ENCODE peak calls at places on chromosomes 1 and 21, in five cellular contexts. One of them, this sample, is unnamed. For H3K27me3, the result is how much of the 10 kb centered on the place peaks cover.

GRCh38 chr1:228898582-228898992 is 163.3 kb downstream of the RHOU start:
- DNase-seq in breast epithelium: no peak
- DNase-seq in SK-N-SH: no peak
- DNase-seq in upper lobe of right lung: no peak
- DNase-seq in tibial artery: no peak
- DNase-seq in this sample: no peak

GRCh38 chr1:152374451-152374850 is 14.6 kb upstream of the FLG2 start:
- DNase-seq in breast epithelium: no peak
- DNase-seq in SK-N-SH: no peak
- DNase-seq in upper lobe of right lung: no peak
- DNase-seq in tibial artery: no peak
- DNase-seq in this sample: no peak

GRCh38 chr1:232904566-232904965 is 45.8 kb upstream of the NTPCR start:
- DNase-seq in breast epithelium: no peak
- DNase-seq in SK-N-SH: no peak
- DNase-seq in upper lobe of right lung: no peak
- DNase-seq in tibial artery: no peak
- DNase-seq in this sample: no peak

GRCh38 chr1:114462963-114463362 is 48.0 kb downstream of the TRIM33 start:
- DNase-seq in breast epithelium: no peak
- DNase-seq in SK-N-SH: no peak
- DNase-seq in upper lobe of right lung: no peak
- DNase-seq in tibial artery: no peak
- DNase-seq in this sample: no peak

GRCh38 chr1:179083031-179083345 is 1.1 kb downstream of the TOR3A start:
- DNase-seq in breast epithelium: no peak
- DNase-seq in SK-N-SH: peak
- DNase-seq in upper lobe of right lung: no peak
- DNase-seq in tibial artery: no peak
- DNase-seq in this sample: no peak

GRCh38 chr1:39481289-39481688 is 10.1 kb upstream of the BMP8A start:
- DNase-seq in breast epithelium: no peak
- DNase-seq in SK-N-SH: no peak
- DNase-seq in upper lobe of right lung: no peak
- DNase-seq in tibial artery: no peak
- DNase-seq in this sample: no peak

GRCh38 chr1:36597514-36597913 is 114.8 kb upstream of the CSF3R start:
- DNase-seq in breast epithelium: no peak
- DNase-seq in SK-N-SH: no peak
- DNase-seq in upper lobe of right lung: peak
- DNase-seq in tibial artery: no peak
- DNase-seq in this sample: no peak

GRCh38 chr1:84859866-84860265 is 33.1 kb downstream of the LPAR3 start:
- DNase-seq in breast epithelium: no peak
- DNase-seq in SK-N-SH: no peak
- DNase-seq in upper lobe of right lung: no peak
- DNase-seq in tibial artery: no peak
- DNase-seq in this sample: no peak

GRCh38 chr1:1455366-1455884 is 5.9 kb downstream of the ATAD3C start:
- DNase-seq in breast epithelium: no peak
- DNase-seq in SK-N-SH: no peak
- DNase-seq in upper lobe of right lung: no peak
- DNase-seq in tibial artery: no peak
- DNase-seq in this sample: no peak

GRCh38 chr1:195799016-195799415 is 809.2 kb downstream of the KCNT2 start:
- DNase-seq in breast epithelium: no peak
- DNase-seq in SK-N-SH: no peak
- DNase-seq in upper lobe of right lung: no peak
- DNase-seq in tibial artery: no peak
- DNase-seq in this sample: no peak

GRCh38 chr1:207745839-207746767 is 5.8 kb upstream of the CD46 start:
- DNase-seq in breast epithelium: no peak
- DNase-seq in SK-N-SH: no peak
- DNase-seq in upper lobe of right lung: no peak
- DNase-seq in tibial artery: no peak
- DNase-seq in this sample: no peak

GRCh38 chr1:159247266-159247665 is 42.6 kb downstream of the ACKR1 start:
- DNase-seq in breast epithelium: no peak
- DNase-seq in SK-N-SH: no peak
- DNase-seq in upper lobe of right lung: no peak
- DNase-seq in tibial artery: no peak
- DNase-seq in this sample: no peak

GRCh38 chr1:41666991-41667631 is 182.6 kb upstream of the EDN2 start:
- DNase-seq in breast epithelium: peak
- DNase-seq in SK-N-SH: no peak
- DNase-seq in upper lobe of right lung: no peak
- DNase-seq in tibial artery: no peak
- DNase-seq in this sample: peak

GRCh38 chr1:94022471-94023189 is 98.3 kb downstream of the ABCA4 start:
- DNase-seq in breast epithelium: no peak
- DNase-seq in SK-N-SH: no peak
- DNase-seq in upper lobe of right lung: no peak
- DNase-seq in tibial artery: no peak
- DNase-seq in this sample: no peak

GRCh38 chr1:199700551-199700950 is 327.0 kb upstream of the NR5A2 start:
- DNase-seq in breast epithelium: no peak
- DNase-seq in SK-N-SH: no peak
- DNase-seq in upper lobe of right lung: no peak
- DNase-seq in tibial artery: no peak
- DNase-seq in this sample: no peak

GRCh38 chr1:2821970-2822620 is 20.6 kb upstream of the TTC34 start:
- DNase-seq in breast epithelium: no peak
- DNase-seq in SK-N-SH: peak
- DNase-seq in upper lobe of right lung: no peak
- DNase-seq in tibial artery: peak
- DNase-seq in this sample: peak

GRCh38 chr1:119613769-119614358 is 34.2 kb downstream of the ZNF697 start:
- DNase-seq in breast epithelium: peak
- DNase-seq in SK-N-SH: peak
- DNase-seq in upper lobe of right lung: peak
- DNase-seq in tibial artery: peak
- DNase-seq in this sample: peak

GRCh38 chr1:232033285-232033684 is 406.7 kb downstream of the DISC1 start:
- DNase-seq in breast epithelium: no peak
- DNase-seq in SK-N-SH: no peak
- DNase-seq in upper lobe of right lung: no peak
- DNase-seq in tibial artery: no peak
- DNase-seq in this sample: peak

GRCh38 chr1:2348346-2349275 is 42.7 kb downstream of the MORN1 start:
- DNase-seq in breast epithelium: no peak
- DNase-seq in SK-N-SH: no peak
- DNase-seq in upper lobe of right lung: peak
- DNase-seq in tibial artery: peak
- DNase-seq in this sample: no peak

GRCh38 chr21:37742115-37742514 is 174.1 kb downstream of the KCNJ6 start:
- DNase-seq in breast epithelium: no peak
- DNase-seq in SK-N-SH: no peak
- DNase-seq in upper lobe of right lung: no peak
- DNase-seq in tibial artery: no peak
- DNase-seq in this sample: no peak

GRCh38 chr1:174713796-174714195 is 266.0 kb downstream of the GPR52 start:
- DNase-seq in breast epithelium: no peak
- DNase-seq in SK-N-SH: no peak
- DNase-seq in upper lobe of right lung: no peak
- DNase-seq in tibial artery: no peak
- DNase-seq in this sample: no peak

DNA sequence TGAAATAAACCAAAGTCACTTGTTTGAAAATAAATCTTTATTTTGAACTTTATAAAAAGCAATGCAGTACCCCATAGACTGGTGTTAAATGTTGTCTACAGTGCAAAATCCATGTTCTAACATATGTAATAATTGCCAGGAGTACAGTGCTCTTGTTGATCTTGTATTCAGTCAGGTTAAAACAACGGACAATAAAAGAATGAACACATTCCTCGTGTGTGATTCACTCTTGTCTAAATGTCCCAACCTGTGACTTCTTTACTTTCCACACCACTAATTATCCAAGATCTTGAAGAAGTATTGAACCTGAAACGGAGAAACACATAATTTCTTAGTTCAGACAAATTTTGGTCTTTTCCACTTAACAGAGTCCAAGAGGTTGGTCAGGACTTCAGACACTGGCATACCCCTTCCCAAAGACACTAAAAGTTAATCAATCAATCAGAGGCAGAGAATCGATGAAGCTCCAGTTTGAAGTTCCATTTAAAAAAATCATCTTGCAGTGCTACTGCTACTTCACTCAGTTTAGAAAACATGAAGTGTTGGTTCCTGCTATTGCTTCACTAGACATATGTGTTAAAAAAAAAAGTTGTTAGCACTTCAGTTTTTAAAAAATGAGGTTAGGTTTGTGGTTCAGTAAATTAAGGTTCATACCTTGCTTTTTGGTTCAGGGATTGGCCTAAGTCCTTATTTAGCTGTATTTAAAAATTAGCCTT is 26.2 kb downstream of the ATP1B1 start:
- DNase-seq in breast epithelium: no peak
- DNase-seq in SK-N-SH: no peak
- DNase-seq in upper lobe of right lung: no peak
- DNase-seq in tibial artery: no peak
- DNase-seq in this sample: no peak
- H3K4me3 ChIP-seq in breast epithelium: no peak
- H3K4me3 ChIP-seq in SK-N-SH: no peak
- H3K4me3 ChIP-seq in upper lobe of right lung: no peak
- H3K4me3 ChIP-seq in tibial artery: no peak
- H3K4me3 ChIP-seq in this sample: no peak

DNA sequence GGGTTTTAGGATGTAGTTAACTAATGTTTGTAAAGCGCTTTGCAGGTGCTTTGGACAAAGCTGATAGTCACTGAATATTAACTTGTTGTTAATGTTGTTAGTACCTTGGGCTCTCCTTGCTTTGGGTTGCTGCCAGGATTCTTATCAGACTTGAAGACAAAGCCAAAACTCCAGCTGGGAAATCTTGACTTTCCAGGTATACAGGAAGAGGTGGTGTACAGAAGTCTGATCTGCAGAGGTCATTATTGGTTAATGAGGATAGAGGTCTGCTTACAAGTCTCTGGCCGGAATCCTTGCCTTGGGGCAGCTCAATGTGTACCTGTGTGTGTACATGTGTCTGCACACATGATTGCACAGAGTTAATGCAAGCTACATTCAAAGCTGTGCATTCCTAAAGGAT is 96.0 kb upstream of the POU3F1 start:
- DNase-seq in breast epithelium: no peak
- DNase-seq in SK-N-SH: no peak
- DNase-seq in upper lobe of right lung: no peak
- DNase-seq in tibial artery: no peak
- DNase-seq in this sample: no peak
- TF ChIP-seq CTCF in breast epithelium: no peak
- TF ChIP-seq CTCF in SK-N-SH: no peak
- TF ChIP-seq CTCF in upper lobe of right lung: no peak
- TF ChIP-seq CTCF in tibial artery: no peak
- TF ChIP-seq CTCF in this sample: no peak

GRCh38 chr1:11701981-11702803 is 10.7 kb downstream of the DRAXIN start:
- DNase-seq in breast epithelium: no peak
- DNase-seq in SK-N-SH: no peak
- DNase-seq in upper lobe of right lung: no peak
- DNase-seq in tibial artery: no peak
- DNase-seq in this sample: no peak

GRCh38 chr1:11701551-11701961 is 10.0 kb downstream of the DRAXIN start:
- DNase-seq in breast epithelium: no peak
- DNase-seq in SK-N-SH: peak
- DNase-seq in upper lobe of right lung: no peak
- DNase-seq in tibial artery: no peak
- DNase-seq in this sample: no peak

GRCh38 chr1:11704691-11705475 is 13.4 kb downstream of the DRAXIN start:
- DNase-seq in breast epithelium: no peak
- DNase-seq in SK-N-SH: no peak
- DNase-seq in upper lobe of right lung: no peak
- DNase-seq in tibial artery: no peak
- DNase-seq in this sample: no peak

GRCh38 chr1:11704226-11704619 is 12.7 kb downstream of the DRAXIN start:
- DNase-seq in breast epithelium: no peak
- DNase-seq in SK-N-SH: no peak
- DNase-seq in upper lobe of right lung: no peak
- DNase-seq in tibial artery: no peak
- DNase-seq in this sample: no peak

DNA sequence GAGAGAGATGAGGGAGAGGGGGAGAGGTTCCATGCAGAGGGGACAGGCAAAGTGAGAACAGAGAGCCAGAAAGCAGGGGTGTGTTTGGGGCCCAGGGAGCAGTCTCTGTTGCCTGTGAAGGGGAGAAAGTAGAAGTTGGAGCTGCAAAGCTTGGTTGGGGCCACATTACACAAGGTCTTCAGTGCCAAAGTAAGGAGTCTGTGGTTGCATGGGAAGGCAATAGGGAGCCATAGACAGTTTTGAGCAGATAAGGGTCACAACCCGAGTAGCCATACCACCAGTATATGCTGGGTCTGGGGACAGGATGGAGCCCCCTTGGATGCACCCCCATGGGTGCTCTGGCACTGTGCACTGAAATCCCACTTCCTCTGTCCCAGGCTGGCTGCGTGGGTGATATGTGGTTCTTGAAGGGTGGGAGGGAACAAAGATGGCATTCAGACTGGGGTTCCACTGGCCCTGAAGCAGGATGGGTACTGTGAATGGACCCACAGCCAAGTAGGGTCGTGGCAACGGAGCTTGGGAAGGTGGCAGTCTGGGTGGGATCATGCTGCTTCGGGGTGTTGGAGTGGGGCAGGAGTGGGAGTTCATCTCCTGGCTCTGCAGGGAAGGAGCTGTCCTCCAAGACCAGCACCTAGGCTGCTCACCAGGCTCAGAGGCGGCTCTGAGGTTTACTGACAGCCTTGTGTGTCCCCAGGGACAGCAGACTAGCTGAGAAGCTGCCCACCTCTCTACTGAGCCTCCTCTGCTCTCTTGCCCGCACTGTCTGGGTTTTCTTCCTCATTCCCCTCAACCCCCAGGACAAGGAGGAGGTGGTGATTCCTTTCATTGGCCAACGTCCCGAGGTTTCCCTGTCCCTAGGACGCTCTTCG is 12.1 kb downstream of the DRAXIN start:
- DNase-seq in breast epithelium: no peak
- DNase-seq in SK-N-SH: no peak
- DNase-seq in upper lobe of right lung: no peak
- DNase-seq in tibial artery: no peak
- DNase-seq in this sample: no peak
- H3K27me3 ChIP-seq in breast epithelium: under half
- H3K27me3 ChIP-seq in SK-N-SH: under half
- H3K27me3 ChIP-seq in upper lobe of right lung: under half
- H3K27me3 ChIP-seq in tibial artery: half or more
- H3K27me3 ChIP-seq in this sample: under half

DNA sequence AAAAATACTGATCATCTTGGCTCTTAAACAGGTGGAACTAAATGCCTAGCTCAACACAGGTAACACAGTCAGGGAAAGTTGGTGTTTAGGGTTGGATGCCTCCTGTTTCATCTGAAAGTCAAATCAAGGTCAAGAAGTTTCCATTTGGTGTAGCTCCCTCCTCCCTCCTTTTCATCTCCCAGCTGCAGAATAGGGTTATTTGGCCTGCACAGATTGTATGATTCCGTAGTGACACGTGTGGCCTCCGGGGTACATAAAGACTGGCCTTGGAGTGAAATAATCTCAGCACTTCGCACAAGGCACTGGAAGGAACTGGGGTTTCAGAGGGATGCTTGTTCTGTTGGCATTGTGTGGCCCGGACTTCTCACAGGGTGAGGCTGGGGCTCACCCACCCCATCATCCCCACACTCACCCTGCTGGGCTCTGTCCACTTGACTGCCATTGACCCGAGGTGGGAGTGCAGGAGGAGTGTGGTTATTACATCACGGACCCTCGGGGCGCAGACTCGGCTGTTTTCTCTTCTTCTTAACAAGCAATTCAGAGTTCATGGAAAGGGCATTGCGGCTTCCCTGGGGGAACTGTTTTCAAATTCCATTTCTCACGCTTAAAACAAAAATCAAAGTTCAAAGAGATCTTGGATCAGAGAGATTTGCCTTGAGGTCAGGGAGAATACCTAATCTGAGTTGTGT is 18.4 kb downstream of the IGSF5 start:
- DNase-seq in breast epithelium: peak
- DNase-seq in SK-N-SH: no peak
- DNase-seq in upper lobe of right lung: no peak
- DNase-seq in tibial artery: no peak
- DNase-seq in this sample: no peak
- H3K4me3 ChIP-seq in breast epithelium: no peak
- H3K4me3 ChIP-seq in SK-N-SH: no peak
- H3K4me3 ChIP-seq in upper lobe of right lung: no peak
- H3K4me3 ChIP-seq in tibial artery: no peak
- H3K4me3 ChIP-seq in this sample: no peak